ENCODE peak calls at places on chromosomes 1 and 21, in six cellular contexts. N is dorsolateral prefrontal cortex, R is NT2/D1, Y is HTR-8/SVneo, E is aorta, V is BJ. U is an unnamed sample.

GRCh38 chr1:16354619-16355018 is 2.3 kb upstream of the FBXO42 start:
- DNase-seq in V (no peak), N (no peak), R (no peak), E (no peak), Y (no peak), U (no peak)

GRCh38 chr1:78297828-78298227 is 192.9 kb upstream of the PTGFR start:
- DNase-seq in R (no peak), E (no peak), N (no peak), V (no peak), Y (no peak), U (no peak)

GRCh38 chr1:178397678-178398077 is 99.1 kb downstream of the CLEC20A start:
- DNase-seq in V (no peak), N (no peak), Y (no peak), R (no peak), E (no peak), U (no peak)

GRCh38 chr1:3481046-3481445 is 26.6 kb downstream of the ARHGEF16 start:
- DNase-seq in E (no peak), Y (no peak), R (no peak), N (no peak), V (no peak), U (no peak)

GRCh38 chr1:33094971-33095604 is 14.1 kb downstream of the AZIN2 start:
- DNase-seq in N (no peak), V (no peak), R (peak; percentile 80), E (no peak), Y (peak; percentile 64), U (no peak)

GRCh38 chr21:34640858-34641257 is 25.9 kb upstream of the RCAN1 start:
- DNase-seq in N (no peak), E (no peak), Y (peak; percentile 53), R (no peak), V (peak; percentile 47), U (no peak)

GRCh38 chr1:232389744-232390143 is 240.2 kb downstream of the SIPA1L2 start:
- DNase-seq in Y (no peak), V (no peak), E (no peak), N (no peak), R (no peak), U (no peak)

GRCh38 chr1:16969651-16970050 is 10.8 kb downstream of the MFAP2 start:
- DNase-seq in N (no peak), V (no peak), Y (no peak), E (no peak), R (no peak), U (no peak)

GRCh38 chr21:35882791-35883240 is 177.5 kb downstream of the SETD4 start:
- DNase-seq in R (peak; percentile 15), Y (no peak), V (peak; percentile 37), E (no peak), N (no peak), U (no peak)

GRCh38 chr1:230429072-230429735 is 3.1 kb upstream of the PGBD5 start:
- DNase-seq in E (no peak), V (no peak), R (no peak), Y (no peak), N (no peak), U (no peak)

GRCh38 chr1:206608108-206608698 is 4.1 kb downstream of the EIF2D start:
- DNase-seq in E (no peak), N (no peak), V (no peak), R (peak; percentile 43), Y (no peak), U (no peak)

U was measured in occipital lobe.